ENCODE peak calls at places on chromosomes 4 and X, in ten cellular contexts. B, U, Y, C, T, R, L, Q, E and F are unnamed samples.

GRCh38 chr4:139736257-139736626 is 70.6 kb downstream of the MGST2 start:
- DNase-seq in B (no peak), U (no peak), Y (no peak), C (no peak), T (no peak), R (no peak), L (no peak), Q (no peak), E (no peak), F (no peak)

GRCh38 chr4:958314-958665 is 15.1 kb downstream of the DGKQ start:
- DNase-seq in B (no peak), U (no peak), Y (no peak), C (no peak), T (no peak), R (no peak), L (no peak), Q (no peak), E (no peak), F (no peak)

GRCh38 chrX:7889680-7890079 is 37.5 kb downstream of the PNPLA4 start:
- DNase-seq in B (no peak), U (peak; percentile 46), Y (no peak), C (no peak), T (no peak), R (no peak), L (no peak), Q (peak; percentile 5), E (peak; percentile 42), F (no peak)

GRCh38 chr4:156638925-156639605 is 332.5 kb downstream of the PDGFC start:
- DNase-seq in B (no peak), U (peak; percentile 77), Y (peak; percentile 17), C (peak; percentile 8), T (no peak), R (no peak), L (no peak), Q (peak; percentile 63), E (peak; percentile 13), F (no peak)

GRCh38 chr4:2937986-2938385 is 25.2 kb downstream of the NOP14 start:
- DNase-seq in B (no peak), U (no peak), Y (no peak), C (no peak), T (no peak), R (no peak), L (no peak), Q (no peak), E (no peak), F (no peak)

GRCh38 chr4:1012031-1012739 is 759 bp downstream of the FGFRL1 start:
- DNase-seq in B (no peak), U (peak; percentile 34), Y (peak; percentile 80), C (no peak), T (no peak), R (no peak), L (peak; percentile 37), Q (no peak), E (no peak), F (peak; percentile 33)

GRCh38 chrX:397575-397974 is 10.9 kb upstream of the PPP2R3B start:
- DNase-seq in B (peak; percentile 47), U (peak; percentile 95), Y (no peak), C (no peak), T (peak; percentile 49), R (no peak), L (no peak), Q (peak; percentile 70), E (no peak), F (no peak)

GRCh38 chr4:101136373-101137370 is 210.7 kb downstream of the PPP3CA start:
- DNase-seq in B (no peak), U (no peak), Y (no peak), C (no peak), T (no peak), R (no peak), L (no peak), Q (no peak), E (peak; percentile 26), F (no peak)

GRCh38 chr4:8439168-8439567 is 1.4 kb downstream of the ACOX3 start:
- DNase-seq in B (no peak), U (peak; percentile 86), Y (no peak), C (no peak), T (no peak), R (no peak), L (no peak), Q (no peak), E (peak; percentile 54), F (no peak)

GRCh38 chrX:68703369-68703768 is 55.9 kb downstream of the STARD8 start:
- DNase-seq in B (no peak), U (no peak), Y (no peak), C (no peak), T (no peak), R (peak; percentile 55), L (no peak), Q (no peak), E (no peak), F (no peak)

GRCh38 chr4:42608551-42608950 is 48.4 kb downstream of the ATP8A1 start:
- DNase-seq in B (no peak), U (no peak), Y (no peak), C (no peak), T (no peak), R (no peak), L (no peak), Q (no peak), E (no peak), F (no peak)

GRCh38 chr4:26786916-26787315 is 73.7 kb upstream of the STIM2 start:
- DNase-seq in B (no peak), U (no peak), Y (no peak), C (no peak), T (no peak), R (no peak), L (no peak), Q (no peak), E (no peak), F (no peak)

GRCh38 chr4:37542749-37543148 is 143.4 kb downstream of the RELL1 start:
- DNase-seq in B (no peak), U (no peak), Y (no peak), C (no peak), T (no peak), R (no peak), L (no peak), Q (no peak), E (no peak), F (no peak)

GRCh38 chr4:21191304-21191703 is 491.0 kb downstream of the PACRGL start:
- DNase-seq in B (no peak), U (no peak), Y (no peak), C (no peak), T (no peak), R (no peak), L (no peak), Q (no peak), E (no peak), F (no peak)

GRCh38 chrX:7088968-7089615 is 58.4 kb upstream of the STS start:
- DNase-seq in B (no peak), U (no peak), Y (no peak), C (no peak), T (no peak), R (no peak), L (peak; percentile 8), Q (no peak), E (no peak), F (no peak)

GRCh38 chrX:69195197-69195596 is 29.9 kb upstream of the PJA1 start:
- DNase-seq in B (no peak), U (no peak), Y (no peak), C (no peak), T (no peak), R (no peak), L (no peak), Q (no peak), E (no peak), F (no peak)